ENCODE peak calls at places on chromosomes 7 and 10, in eight cellular contexts. G is CD8-positive, alpha-beta memory T cell; L is activated CD4-positive, CD25-positive, alpha-beta regulatory T cell; M is Kasumi-1; A is substantia nigra; J is frontal cortex; I is activated CD4-positive, alpha-beta memory T cell treated with anti-CD3 and anti-CD28 coated beads, Interleukin-2, amount 10 ng/mL, durations not matched to agents 7 days and 5 days; W is smooth muscle cell of the brain vasculature. O is an unnamed sample.

GRCh38 chr7:44292876-44293560 is 32.4 kb downstream of the CAMK2B start:
- DNase-seq in G (peak; percentile 18), L (no peak), M (no peak), A (no peak), J (no peak), I (no peak), W (no peak), O (no peak)

GRCh38 chr7:35389636-35390035 is 135.7 kb upstream of the TBX20 start:
- DNase-seq in G (no peak), L (no peak), M (no peak), A (no peak), J (no peak), I (no peak), W (no peak), O (no peak)

GRCh38 chr7:922334-923107 is 32.0 kb downstream of the ADAP1 start:
- DNase-seq in G (peak; percentile 71), L (no peak), M (no peak), A (no peak), J (no peak), I (peak; percentile 43), W (no peak), O (no peak)

GRCh38 chr7:41685684-41686083 is 17.2 kb downstream of the INHBA start:
- DNase-seq in G (no peak), L (no peak), M (peak; percentile 32), A (no peak), J (no peak), I (no peak), W (no peak), O (no peak)

GRCh38 chr7:33885290-33886005 is 19.9 kb upstream of the BMPER start:
- DNase-seq in G (no peak), L (no peak), M (no peak), A (no peak), J (no peak), I (no peak), W (no peak), O (no peak)

GRCh38 chr7:78472519-78472918 is 673.9 kb downstream of the PHTF2 start:
- DNase-seq in G (no peak), L (no peak), M (no peak), A (no peak), J (no peak), I (no peak), W (no peak), O (no peak)

GRCh38 chr7:131111081-131111576 is 216.5 kb upstream of the MKLN1 start:
- DNase-seq in G (no peak), L (no peak), M (peak; percentile 52), A (no peak), J (no peak), I (no peak), W (no peak), O (no peak)

GRCh38 chr7:66013938-66014337 is 31.9 kb upstream of the GUSB start:
- DNase-seq in G (no peak), L (no peak), M (peak; percentile 58), A (no peak), J (no peak), I (no peak), W (peak; percentile 2), O (no peak)

GRCh38 chr10:26911811-26912461 is 51.2 kb upstream of the ABI1 start:
- DNase-seq in G (no peak), L (no peak), M (no peak), A (no peak), J (no peak), I (no peak), W (no peak), O (no peak)

GRCh38 chr7:37921340-37921805 is 933 bp downstream of the EPDR1 start:
- DNase-seq in G (no peak), L (no peak), M (peak; percentile 90), A (no peak), J (no peak), I (no peak), W (no peak), O (peak; percentile 38)

GRCh38 chr7:158760936-158761335 is 56.3 kb upstream of the NCAPG2 start:
- DNase-seq in G (no peak), L (no peak), M (no peak), A (no peak), J (no peak), I (no peak), W (no peak), O (no peak)

GRCh38 chr10:65320256-65321026 is 1605.4 kb upstream of the LRRTM3 start:
- DNase-seq in G (no peak), L (no peak), M (no peak), A (no peak), J (no peak), I (no peak), W (no peak), O (no peak)

GRCh38 chr7:35596061-35596460 is 98.9 kb downstream of the HERPUD2 start:
- DNase-seq in G (no peak), L (no peak), M (peak; percentile 69), A (no peak), J (no peak), I (no peak), W (peak; percentile 59), O (no peak)

GRCh38 chr10:13717936-13718772 is 131.4 kb downstream of the PRPF18 start:
- DNase-seq in G (no peak), L (no peak), M (peak; percentile 68), A (peak; percentile 16), J (no peak), I (peak; percentile 27), W (peak; percentile 93), O (no peak)

GRCh38 chr10:76082956-76083355 is 651.5 kb downstream of the LRMDA start:
- DNase-seq in G (no peak), L (no peak), M (no peak), A (no peak), J (no peak), I (no peak), W (peak; percentile 59), O (no peak)

GRCh38 chr7:22480523-22481075 is 19.4 kb downstream of the STEAP1B start:
- DNase-seq in G (no peak), L (no peak), M (no peak), A (no peak), J (no peak), I (no peak), W (no peak), O (no peak)

GRCh38 chr10:77872151-77872946 is 54.2 kb downstream of the DLG5 start:
- DNase-seq in G (no peak), L (no peak), M (no peak), A (peak; percentile 87), J (peak; percentile 46), I (no peak), W (no peak), O (no peak)